ENCODE peak calls at places on chromosomes 12 and 14, in eight cellular contexts. O, Z, W, V, L, E, P and X are unnamed samples.

GRCh38 chr14:49951946-49952345 is 59.1 kb downstream of the ARF6 start:
- DNase-seq in P (peak), E (no peak), W (no peak), L (no peak), Z (no peak), O (no peak), V (no peak), X (no peak)

GRCh38 chr12:128715485-128715884 is 108.3 kb downstream of the SLC15A4 start:
- DNase-seq in W (no peak), P (no peak), E (no peak), O (no peak), L (no peak), V (no peak), Z (no peak), X (no peak)

GRCh38 chr12:29616664-29617409 is 119.4 kb upstream of the OVCH1 start:
- DNase-seq in O (no peak), P (peak), W (no peak), V (no peak), Z (no peak), E (no peak), L (no peak), X (no peak)

GRCh38 chr12:26017484-26018211 is 59.2 kb downstream of the RASSF8 start:
- DNase-seq in V (no peak), L (no peak), O (no peak), P (peak), E (peak), W (peak), Z (no peak), X (peak)

GRCh38 chr12:11884661-11885060 is 186.1 kb upstream of the BCL2L14 start:
- DNase-seq in W (no peak), E (no peak), V (no peak), O (no peak), Z (no peak), P (peak), L (no peak), X (no peak)

GRCh38 chr12:15540025-15540424 is 217.7 kb downstream of the PTPRO start:
- DNase-seq in O (no peak), L (no peak), Z (no peak), W (no peak), V (no peak), E (no peak), P (no peak), X (no peak)

GRCh38 chr14:81220767-81221578 is at the start of gene GTF2A1:
- DNase-seq in Z (peak), W (peak), O (peak), E (peak), L (peak), P (peak), V (peak), X (peak)

GRCh38 chr12:132447327-132447720 is 42.6 kb upstream of the FBRSL1 start:
- DNase-seq in V (no peak), E (no peak), P (no peak), Z (no peak), O (no peak), L (no peak), W (no peak), X (no peak)

GRCh38 chr12:46657416-46658411 is 168.1 kb downstream of the SLC38A4 start:
- DNase-seq in E (no peak), Z (no peak), P (no peak), V (no peak), W (no peak), O (no peak), L (no peak), X (no peak)

GRCh38 chr14:101220921-101221510 is 317.5 kb upstream of the RTL1 start:
- DNase-seq in E (no peak), O (no peak), L (no peak), W (no peak), P (no peak), V (no peak), Z (peak), X (no peak)

GRCh38 chr12:51295651-51296050 is 25.4 kb upstream of the SMAGP start:
- DNase-seq in Z (no peak), W (no peak), P (peak), L (no peak), O (no peak), V (no peak), E (no peak), X (no peak)

GRCh38 chr12:47766496-47767196 is 6.4 kb upstream of the SLC48A1 start:
- DNase-seq in W (no peak), P (no peak), O (no peak), V (no peak), Z (no peak), E (no peak), L (no peak), X (no peak)

GRCh38 chr12:93568091-93568490 is 4.4 kb upstream of the SOCS2 start:
- DNase-seq in L (no peak), P (no peak), W (no peak), Z (no peak), V (no peak), E (no peak), O (no peak), X (no peak)

GRCh38 chr12:58925111-58925732 is 4.9 kb upstream of the LRIG3 start:
- DNase-seq in V (no peak), Z (no peak), L (no peak), P (no peak), E (peak), W (no peak), O (no peak), X (no peak)

GRCh38 chr14:72476657-72477499 is 417.0 kb downstream of the DPF3 start:
- DNase-seq in P (no peak), L (peak), O (peak), V (no peak), E (peak), Z (no peak), W (no peak), X (peak)

GRCh38 chr14:30972882-30973582 is 52.4 kb upstream of the AP4S1 start:
- DNase-seq in W (no peak), O (no peak), P (no peak), Z (no peak), V (no peak), E (no peak), L (no peak), X (no peak)

GRCh38 chr14:96221841-96222240 is 17.2 kb downstream of the BDKRB2 start:
- DNase-seq in P (no peak), E (no peak), O (no peak), W (no peak), L (no peak), Z (no peak), V (no peak), X (no peak)

GRCh38 chr14:23566782-23567185 is 807 bp downstream of the AP1G2 start:
- DNase-seq in W (no peak), P (peak), V (no peak), O (no peak), Z (no peak), L (no peak), E (no peak), X (no peak)
- H3K4me3 ChIP-seq in W (peak), P (peak), V (peak), O (peak), Z (peak), L (peak), E (peak), X (peak)

DNA sequence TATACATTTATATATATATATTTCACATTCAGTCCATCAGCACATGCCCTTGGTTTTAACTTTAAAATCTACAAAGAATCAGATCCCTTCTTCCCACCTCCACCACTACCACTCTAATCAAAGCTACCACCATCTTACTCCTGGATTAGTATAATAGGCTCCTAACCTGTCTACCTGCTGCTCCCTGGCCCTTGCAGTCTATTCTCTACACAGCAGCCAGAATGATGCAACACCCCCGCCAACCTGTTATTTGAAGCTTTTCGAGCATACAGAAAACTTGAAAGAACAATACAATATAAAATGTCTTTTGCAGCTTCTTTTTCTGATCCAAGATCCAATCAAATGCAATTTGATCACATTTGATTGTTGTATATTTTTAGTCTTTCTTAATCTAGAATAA is 165.9 kb upstream of the HMGA2 start:
- DNase-seq in Z (no peak), E (no peak), P (no peak), W (no peak), L (no peak), V (no peak), O (no peak), X (no peak)
- H3K27ac ChIP-seq in Z (no peak), E (no peak), P (peak), W (no peak), L (no peak), V (no peak), O (no peak), X (no peak)

GRCh38 chr14:74258705-74259035 is 19.4 kb downstream of the VSX2 start:
- DNase-seq in W (no peak), O (no peak), P (no peak), Z (no peak), E (no peak), V (no peak), L (no peak), X (no peak)
- H3K4me3 ChIP-seq in W (no peak), O (no peak), P (peak), Z (peak), E (no peak), V (peak), L (peak), X (no peak)

DNA sequence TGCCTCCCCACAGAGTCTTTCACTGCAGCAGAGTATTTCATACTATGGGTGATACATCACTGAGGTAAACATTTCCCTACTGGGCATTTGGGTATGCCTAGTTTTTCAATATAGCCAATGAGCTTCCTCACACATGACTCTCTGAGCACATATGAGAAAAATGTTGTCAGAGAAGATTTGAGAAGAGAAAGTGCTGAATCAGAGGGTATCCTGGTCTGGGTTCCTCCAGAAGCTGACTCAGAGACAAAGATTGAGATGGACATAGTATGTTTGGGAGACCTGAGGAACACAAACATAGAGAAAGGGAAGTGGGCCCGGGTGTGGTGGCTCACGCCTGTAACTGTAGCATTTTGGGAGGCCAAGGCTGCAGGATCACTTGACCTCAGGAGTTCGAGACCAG is 12.6 kb downstream of the SLC8B1 start:
- DNase-seq in W (no peak), L (no peak), V (no peak), P (peak), O (no peak), Z (no peak), E (no peak), X (no peak)
- H3K27ac ChIP-seq in W (no peak), L (no peak), V (no peak), P (peak), O (no peak), Z (no peak), E (no peak), X (no peak)

GRCh38 chr12:40106655-40107054 is 774 bp upstream of the SLC2A13 start:
- DNase-seq in P (peak), E (no peak), V (no peak), O (no peak), L (no peak), Z (no peak), W (no peak), X (no peak)
- H3K4me3 ChIP-seq in P (peak), E (no peak), V (peak), O (peak), L (peak), Z (peak), W (no peak), X (peak)

DNA sequence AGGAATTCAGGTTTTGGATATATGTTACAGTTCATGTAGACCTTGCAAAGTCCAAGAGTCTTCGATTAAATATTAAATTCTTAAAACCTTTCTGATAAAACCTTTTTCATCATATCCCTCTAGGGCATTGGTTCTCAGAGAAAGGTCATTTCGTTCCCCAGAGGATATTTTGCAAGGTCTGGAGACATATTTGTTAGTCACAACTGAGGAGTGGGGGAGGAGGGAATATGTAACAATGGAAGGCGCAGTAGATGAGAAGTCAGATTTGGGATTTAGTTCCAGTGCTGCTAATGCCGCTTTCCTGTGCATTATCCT is 5.3 kb downstream of the TMEM253 start:
- DNase-seq in O (no peak), L (no peak), P (no peak), E (no peak), V (no peak), W (no peak), Z (no peak), X (no peak)
- H3K27ac ChIP-seq in O (no peak), L (peak), P (no peak), E (peak), V (peak), W (peak), Z (peak), X (no peak)

DNA sequence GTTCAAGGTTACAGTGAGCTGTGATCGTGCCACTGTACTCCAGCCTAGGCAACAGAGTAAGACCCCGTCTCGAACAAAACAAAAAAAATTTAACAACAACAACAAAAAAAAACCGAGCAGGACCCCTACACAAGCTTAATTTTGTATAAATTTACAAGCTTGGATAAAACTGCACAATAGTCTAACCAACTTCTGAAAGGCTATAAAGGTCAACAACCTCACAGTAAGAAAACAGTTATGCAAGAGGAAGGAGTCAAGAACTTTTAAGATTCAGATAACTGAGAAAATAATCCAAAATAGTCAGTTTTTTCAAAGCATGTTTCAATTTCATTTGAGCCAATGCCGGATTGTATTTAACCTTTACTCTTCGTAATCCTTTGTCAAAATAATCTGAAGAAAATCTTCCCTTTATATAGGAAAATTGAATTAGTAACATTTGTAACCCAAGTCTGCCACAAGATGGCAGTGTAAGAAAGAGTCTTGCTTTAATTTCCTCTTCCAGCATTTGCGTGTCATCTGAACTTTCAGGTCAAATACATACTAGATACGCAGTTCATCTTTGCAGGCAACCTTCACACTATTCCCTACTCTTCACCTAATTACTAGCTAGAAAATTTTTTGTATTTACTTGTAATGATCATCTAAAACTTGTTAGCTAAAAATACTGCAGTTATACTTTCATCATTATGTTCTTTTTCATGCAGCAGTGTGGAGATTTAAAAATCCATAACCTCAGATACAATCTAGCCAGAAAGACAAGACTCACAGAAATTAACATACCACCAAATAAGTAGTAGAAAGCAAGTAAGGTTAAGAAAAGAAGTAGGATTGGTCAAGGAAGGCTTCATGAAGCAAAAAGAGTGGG is 5.8 kb downstream of the CCNB1IP1 start:
- DNase-seq in Z (no peak), W (peak), L (no peak), V (no peak), E (peak), P (peak), O (no peak), X (peak)
- H3K4me3 ChIP-seq in Z (no peak), W (no peak), L (no peak), V (no peak), E (no peak), P (no peak), O (no peak), X (peak)

DNA sequence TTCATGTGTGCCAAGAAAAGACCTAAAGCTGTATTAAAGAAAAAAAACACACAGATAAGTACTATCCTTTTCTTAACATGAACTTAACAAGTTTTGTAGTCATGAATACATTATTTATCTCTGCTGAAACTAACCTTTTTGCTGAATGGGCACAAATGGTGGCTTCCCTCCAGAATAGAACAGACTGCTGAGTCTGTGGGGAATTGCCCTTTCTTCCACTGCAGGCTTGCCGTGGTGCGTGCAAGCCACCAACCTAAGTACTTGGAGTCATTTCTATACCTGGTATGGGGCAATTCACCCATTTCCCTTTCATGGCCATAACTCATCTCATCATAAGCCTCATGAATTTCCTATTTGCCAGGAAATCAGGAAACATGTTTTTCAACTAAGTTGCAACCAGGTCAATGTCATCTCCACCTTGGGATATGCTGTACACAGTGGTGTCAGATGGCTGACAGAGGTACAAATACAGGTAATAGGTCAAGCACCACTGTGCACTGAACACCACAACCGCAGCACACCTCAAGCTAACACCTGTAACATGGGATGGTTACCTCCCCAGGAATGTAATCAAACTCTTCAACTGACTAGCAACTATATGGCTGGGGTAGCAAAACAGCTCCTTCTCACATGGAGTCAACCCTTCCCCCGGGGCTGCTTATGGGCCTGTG is 49.9 kb downstream of the CATSPERB start:
- DNase-seq in Z (no peak), O (no peak), W (no peak), P (no peak), V (no peak), E (no peak), L (no peak), X (no peak)
- H3K27ac ChIP-seq in Z (no peak), O (no peak), W (no peak), P (no peak), V (no peak), E (no peak), L (no peak), X (no peak)